ENCODE peak calls at places on chromosomes 3 and 15, in ten cellular contexts. F, I, Z, B, G, O, T, U, D and N are unnamed samples.

GRCh38 chr15:101608182-101608581 is 44.0 kb downstream of the TM2D3 start:
- DNase-seq in F (no peak), I (no peak), Z (no peak), B (no peak), G (no peak), O (no peak), T (no peak), U (no peak), D (no peak), N (no peak)

GRCh38 chr3:170128977-170129431 is 52.5 kb downstream of the PHC3 start:
- DNase-seq in F (no peak), I (peak; percentile 21), Z (no peak), B (no peak), G (peak; percentile 19), O (peak; percentile 12), T (no peak), U (no peak), D (no peak), N (no peak)

GRCh38 chr3:24722106-24722505 is 227.5 kb upstream of the THRB start:
- DNase-seq in F (no peak), I (no peak), Z (no peak), B (no peak), G (no peak), O (no peak), T (no peak), U (no peak), D (no peak), N (peak; percentile 44)

GRCh38 chr3:87503901-87504498 is 227.6 kb upstream of the POU1F1 start:
- DNase-seq in F (peak; percentile 44), I (peak; percentile 26), Z (no peak), B (no peak), G (peak; percentile 55), O (peak; percentile 59), T (no peak), U (no peak), D (peak; percentile 39), N (peak; percentile 40)

GRCh38 chr3:5389057-5389456 is 201.6 kb downstream of the EDEM1 start:
- DNase-seq in F (no peak), I (no peak), Z (no peak), B (no peak), G (no peak), O (no peak), T (no peak), U (no peak), D (peak; percentile 60), N (no peak)

GRCh38 chr15:71469393-71469792 is 341.0 kb upstream of the NR2E3 start:
- DNase-seq in F (no peak), I (peak; percentile 21), Z (no peak), B (no peak), G (no peak), O (no peak), T (no peak), U (no peak), D (no peak), N (no peak)

GRCh38 chr3:23704316-23704715 is 101.4 kb upstream of the UBE2E1 start:
- DNase-seq in F (no peak), I (no peak), Z (no peak), B (no peak), G (no peak), O (peak; percentile 79), T (no peak), U (no peak), D (no peak), N (no peak)

GRCh38 chr15:83200162-83200561 is 7.5 kb downstream of the HDGFL3 start:
- DNase-seq in F (no peak), I (no peak), Z (no peak), B (no peak), G (peak; percentile 80), O (peak; percentile 36), T (no peak), U (no peak), D (no peak), N (no peak)

GRCh38 chr15:90603893-90604292 is 74.2 kb downstream of the CRTC3 start:
- DNase-seq in F (peak; percentile 50), I (peak; percentile 36), Z (no peak), B (no peak), G (no peak), O (peak; percentile 46), T (no peak), U (no peak), D (no peak), N (peak; percentile 30)

GRCh38 chr3:72460215-72461174 is 387.8 kb downstream of the SHQ1 start:
- DNase-seq in F (no peak), I (no peak), Z (no peak), B (no peak), G (no peak), O (no peak), T (no peak), U (no peak), D (no peak), N (no peak)

GRCh38 chr3:178603735-178604134 is 67.5 kb downstream of the KCNMB2 start:
- DNase-seq in F (no peak), I (no peak), Z (no peak), B (no peak), G (no peak), O (no peak), T (no peak), U (no peak), D (no peak), N (no peak)

GRCh38 chr3:61353353-61353752 is 102.1 kb upstream of the FHIT start:
- DNase-seq in F (no peak), I (no peak), Z (no peak), B (no peak), G (no peak), O (no peak), T (no peak), U (no peak), D (no peak), N (no peak)

GRCh38 chr15:72116680-72117447 is 1.1 kb downstream of the MYO9A start:
- DNase-seq in F (peak; percentile 24), I (peak; percentile 37), Z (peak; percentile 49), B (no peak), G (peak; percentile 29), O (peak; percentile 19), T (peak; percentile 37), U (peak; percentile 45), D (peak; percentile 26), N (peak; percentile 62)

GRCh38 chr3:40741729-40742128 is 217.0 kb downstream of the ZNF621 start:
- DNase-seq in F (no peak), I (no peak), Z (peak; percentile 52), B (no peak), G (no peak), O (peak; percentile 76), T (peak; percentile 63), U (peak; percentile 73), D (no peak), N (peak; percentile 33)

DNA sequence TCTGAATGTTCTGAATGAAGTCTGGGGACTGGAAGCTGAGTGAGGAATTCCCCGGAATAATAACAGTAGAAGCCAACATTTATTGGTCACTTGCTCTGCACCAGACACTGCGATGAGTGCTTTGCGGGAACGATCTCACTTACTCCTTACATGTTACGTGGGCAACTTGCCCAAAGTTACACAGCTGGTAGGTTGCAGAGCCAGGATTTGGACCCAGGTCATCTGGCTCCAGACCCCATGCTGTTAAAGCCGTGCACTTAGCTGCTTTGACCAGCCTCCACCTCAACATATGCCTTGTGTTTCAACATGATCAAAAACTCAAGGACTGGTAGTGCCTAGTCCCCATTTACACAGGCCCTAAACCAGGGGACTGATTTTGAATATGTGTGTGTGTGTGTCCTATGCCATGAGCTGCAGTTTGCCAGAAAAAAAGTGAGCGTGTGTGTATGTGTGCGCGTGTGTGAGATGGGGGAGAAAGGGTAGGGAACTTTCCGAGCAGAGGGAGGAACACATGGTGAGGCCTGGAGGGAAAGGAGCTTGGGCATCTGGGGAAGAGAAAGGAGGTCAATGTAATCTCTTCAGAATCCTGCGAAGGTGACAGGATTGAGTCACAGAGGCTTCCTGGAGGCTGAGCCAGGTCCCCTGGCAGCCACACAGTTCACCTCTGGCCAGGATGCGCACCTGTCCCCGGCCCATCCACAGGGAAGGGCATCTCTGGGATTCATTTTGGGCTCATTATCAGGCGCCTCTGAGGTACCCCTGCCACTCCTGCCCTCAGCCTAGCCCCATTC is 28.9 kb downstream of the LINGO1 start:
- DNase-seq in F (no peak), I (peak; percentile 53), Z (no peak), B (no peak), G (no peak), O (no peak), T (no peak), U (no peak), D (no peak), N (no peak)
- H3K27me3 ChIP-seq in F (no peaks in the 10 kb centered on the region), I (no peaks in the 10 kb centered on the region), Z (no peaks in the 10 kb centered on the region), B (no peaks in the 10 kb centered on the region), G (no peaks in the 10 kb centered on the region), O (no peaks in the 10 kb centered on the region), T (no peaks in the 10 kb centered on the region), U (no peaks in the 10 kb centered on the region), D (peaks cover 5% of the 10 kb centered on the region), N (no peaks in the 10 kb centered on the region)

GRCh38 chr3:2783261-2783660 is 326.9 kb downstream of the IL5RA start:
- DNase-seq in F (no peak), I (no peak), Z (no peak), B (no peak), G (no peak), O (no peak), T (no peak), U (no peak), D (no peak), N (no peak)

DNA sequence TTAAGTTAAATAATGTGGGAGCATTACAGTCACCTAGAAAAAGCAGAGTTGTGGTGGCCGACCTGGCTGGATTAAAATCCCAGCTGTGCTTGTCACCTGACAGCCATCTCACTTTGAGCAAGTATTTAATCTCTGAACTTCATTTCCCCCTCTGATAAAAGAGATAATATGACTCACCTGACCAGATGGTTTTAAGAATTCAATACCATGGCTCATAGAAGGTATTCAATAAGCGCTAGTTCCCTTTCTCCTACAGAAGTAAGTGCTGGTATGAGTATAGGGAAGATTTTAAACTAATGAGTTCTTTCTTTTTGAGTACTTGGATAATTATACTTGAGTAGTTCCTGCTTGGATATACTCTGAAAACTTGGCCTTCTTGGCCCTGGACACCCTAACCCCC is 325.5 kb downstream of the IL5RA start:
- DNase-seq in F (no peak), I (no peak), Z (no peak), B (no peak), G (no peak), O (no peak), T (no peak), U (no peak), D (no peak), N (no peak)
- TF ChIP-seq CTCF in F (no peak), I (no peak), Z (no peak), B (no peak), G (no peak), O (no peak), T (no peak), U (no peak), D (no peak), N (no peak)

DNA sequence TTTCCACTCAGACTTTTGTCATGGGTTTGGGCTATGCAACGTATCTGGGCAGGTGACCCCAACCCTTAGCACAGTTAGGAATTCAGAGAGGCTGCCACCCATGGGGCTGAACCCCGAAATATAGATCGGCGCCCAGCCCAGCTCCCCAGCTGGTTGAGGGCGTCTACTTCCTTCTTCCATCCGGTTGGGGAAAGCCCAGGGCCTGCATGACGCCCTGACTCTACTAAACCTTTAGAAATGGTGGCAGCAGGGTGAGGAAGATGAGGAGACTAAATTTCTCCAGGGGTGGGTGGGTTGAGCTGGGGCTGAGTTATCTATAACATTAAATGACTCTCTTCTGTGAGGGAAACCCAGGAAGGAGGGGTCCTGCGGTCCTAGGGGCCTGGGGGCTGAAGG is 28.3 kb downstream of the NR2F2 start:
- DNase-seq in F (no peak), I (no peak), Z (no peak), B (no peak), G (no peak), O (no peak), T (no peak), U (no peak), D (no peak), N (no peak)
- H3K27me3 ChIP-seq in F (peaks cover 33% of the 10 kb centered on the region), I (peaks cover 93% of the 10 kb centered on the region), Z (peaks cover 54% of the 10 kb centered on the region), B (no peaks in the 10 kb centered on the region), G (peaks cover 11% of the 10 kb centered on the region), O (peaks cover 100% of the 10 kb centered on the region), T (peaks cover 98% of the 10 kb centered on the region), U (peaks cover 57% of the 10 kb centered on the region), D (no peaks in the 10 kb centered on the region), N (no peaks in the 10 kb centered on the region)

GRCh38 chr3:149480326-149481017 is 6.0 kb downstream of the TM4SF4 start:
- DNase-seq in F (peak; percentile 91), I (peak; percentile 83), Z (peak; percentile 75), B (peak; percentile 77), G (peak; percentile 77), O (peak; percentile 94), T (peak; percentile 54), U (peak; percentile 88), D (peak; percentile 59), N (peak; percentile 90)
- TF ChIP-seq CTCF in F (peak; percentile 64), I (peak; percentile 99), Z (peak; percentile 94), B (peak; percentile 26), G (peak; percentile 90), O (peak; percentile 96), T (peak; percentile 83), U (peak; percentile 87), D (peak; percentile 27), N (peak; percentile 75)